ENCODE peak calls at places on chromosomes 6 and 20, in nine cellular contexts. One of them, this sample, is unnamed. For H3K36me3, the result is how much of the 10 kb centered on the place peaks cover.

GRCh38 chr20:39871013-39871412 is 818.0 kb downstream of the MAFB start:
- DNase-seq in ovary: no peak
- DNase-seq in OCI-LY7: no peak
- DNase-seq in tibial artery: no peak
- DNase-seq in CD8-positive, alpha-beta T cell: no peak
- DNase-seq in Peyer's patch: no peak
- DNase-seq in endodermal cell: no peak
- DNase-seq in tibial nerve: no peak
- DNase-seq in right lobe of liver: no peak
- DNase-seq in this sample: no peak

GRCh38 chr6:74598473-74599393 is 607.1 kb downstream of the COL12A1 start:
- DNase-seq in ovary: no peak
- DNase-seq in OCI-LY7: no peak
- DNase-seq in tibial artery: no peak
- DNase-seq in CD8-positive, alpha-beta T cell: no peak
- DNase-seq in Peyer's patch: no peak
- DNase-seq in endodermal cell: no peak
- DNase-seq in tibial nerve: no peak
- DNase-seq in right lobe of liver: no peak
- DNase-seq in this sample: peak

GRCh38 chr6:107729098-107729497 is 95.0 kb downstream of the SCML4 start:
- DNase-seq in ovary: no peak
- DNase-seq in OCI-LY7: no peak
- DNase-seq in tibial artery: no peak
- DNase-seq in CD8-positive, alpha-beta T cell: no peak
- DNase-seq in Peyer's patch: no peak
- DNase-seq in endodermal cell: peak
- DNase-seq in tibial nerve: no peak
- DNase-seq in right lobe of liver: no peak
- DNase-seq in this sample: no peak

GRCh38 chr6:107638493-107638892 is 148.6 kb downstream of the SOBP start:
- DNase-seq in ovary: no peak
- DNase-seq in OCI-LY7: no peak
- DNase-seq in tibial artery: no peak
- DNase-seq in CD8-positive, alpha-beta T cell: no peak
- DNase-seq in Peyer's patch: no peak
- DNase-seq in endodermal cell: no peak
- DNase-seq in tibial nerve: no peak
- DNase-seq in right lobe of liver: no peak
- DNase-seq in this sample: no peak

GRCh38 chr6:44542401-44543116 is 155.1 kb downstream of the CDC5L start:
- DNase-seq in ovary: no peak
- DNase-seq in OCI-LY7: no peak
- DNase-seq in tibial artery: no peak
- DNase-seq in CD8-positive, alpha-beta T cell: no peak
- DNase-seq in Peyer's patch: no peak
- DNase-seq in endodermal cell: peak
- DNase-seq in tibial nerve: no peak
- DNase-seq in right lobe of liver: no peak
- DNase-seq in this sample: no peak

GRCh38 chr6:44898296-44898930 is 429.7 kb upstream of the RUNX2 start:
- DNase-seq in ovary: no peak
- DNase-seq in OCI-LY7: no peak
- DNase-seq in tibial artery: no peak
- DNase-seq in CD8-positive, alpha-beta T cell: no peak
- DNase-seq in Peyer's patch: no peak
- DNase-seq in endodermal cell: no peak
- DNase-seq in tibial nerve: no peak
- DNase-seq in right lobe of liver: no peak
- DNase-seq in this sample: no peak

GRCh38 chr6:153130515-153131036 is 506 bp downstream of the RGS17 start:
- DNase-seq in ovary: no peak
- DNase-seq in OCI-LY7: no peak
- DNase-seq in tibial artery: no peak
- DNase-seq in CD8-positive, alpha-beta T cell: no peak
- DNase-seq in Peyer's patch: no peak
- DNase-seq in endodermal cell: peak
- DNase-seq in tibial nerve: no peak
- DNase-seq in right lobe of liver: no peak
- DNase-seq in this sample: no peak

GRCh38 chr6:30810813-30811329 is 66.5 kb upstream of the IER3 start:
- DNase-seq in ovary: no peak
- DNase-seq in OCI-LY7: no peak
- DNase-seq in tibial artery: no peak
- DNase-seq in CD8-positive, alpha-beta T cell: peak
- DNase-seq in Peyer's patch: no peak
- DNase-seq in endodermal cell: peak
- DNase-seq in tibial nerve: no peak
- DNase-seq in right lobe of liver: no peak
- DNase-seq in this sample: peak

GRCh38 chr20:61120595-61121515 is 131.2 kb upstream of the CDH4 start:
- DNase-seq in ovary: no peak
- DNase-seq in OCI-LY7: peak
- DNase-seq in tibial artery: peak
- DNase-seq in CD8-positive, alpha-beta T cell: peak
- DNase-seq in Peyer's patch: no peak
- DNase-seq in endodermal cell: peak
- DNase-seq in tibial nerve: peak
- DNase-seq in right lobe of liver: no peak
- DNase-seq in this sample: no peak

GRCh38 chr20:47356220-47356525 is 326 bp downstream of the ZMYND8 start:
- DNase-seq in ovary: no peak
- DNase-seq in OCI-LY7: no peak
- DNase-seq in tibial artery: no peak
- DNase-seq in CD8-positive, alpha-beta T cell: no peak
- DNase-seq in Peyer's patch: no peak
- DNase-seq in endodermal cell: no peak
- DNase-seq in tibial nerve: no peak
- DNase-seq in right lobe of liver: no peak
- DNase-seq in this sample: no peak
- H3K4me3 ChIP-seq in ovary: no peak
- H3K4me3 ChIP-seq in OCI-LY7: peak
- H3K4me3 ChIP-seq in tibial artery: no peak
- H3K4me3 ChIP-seq in CD8-positive, alpha-beta T cell: peak
- H3K4me3 ChIP-seq in Peyer's patch: no peak
- H3K4me3 ChIP-seq in endodermal cell: peak
- H3K4me3 ChIP-seq in tibial nerve: peak
- H3K4me3 ChIP-seq in right lobe of liver: no peak
- H3K4me3 ChIP-seq in this sample: peak

GRCh38 chr6:7880718-7881107 is 29.9 kb downstream of the TXNDC5 start:
- DNase-seq in ovary: no peak
- DNase-seq in OCI-LY7: no peak
- DNase-seq in tibial artery: no peak
- DNase-seq in CD8-positive, alpha-beta T cell: no peak
- DNase-seq in Peyer's patch: no peak
- DNase-seq in endodermal cell: no peak
- DNase-seq in tibial nerve: no peak
- DNase-seq in right lobe of liver: no peak
- DNase-seq in this sample: no peak

GRCh38 chr6:7878401-7878964 is 32.1 kb downstream of the TXNDC5 start:
- DNase-seq in ovary: no peak
- DNase-seq in OCI-LY7: no peak
- DNase-seq in tibial artery: no peak
- DNase-seq in CD8-positive, alpha-beta T cell: no peak
- DNase-seq in Peyer's patch: no peak
- DNase-seq in endodermal cell: no peak
- DNase-seq in tibial nerve: no peak
- DNase-seq in right lobe of liver: no peak
- DNase-seq in this sample: no peak

GRCh38 chr6:7879043-7879442 is 31.5 kb downstream of the TXNDC5 start:
- DNase-seq in ovary: no peak
- DNase-seq in OCI-LY7: no peak
- DNase-seq in tibial artery: no peak
- DNase-seq in CD8-positive, alpha-beta T cell: no peak
- DNase-seq in Peyer's patch: no peak
- DNase-seq in endodermal cell: no peak
- DNase-seq in tibial nerve: no peak
- DNase-seq in right lobe of liver: no peak
- DNase-seq in this sample: no peak

GRCh38 chr6:7879980-7880717 is 30.4 kb downstream of the TXNDC5 start:
- DNase-seq in ovary: no peak
- DNase-seq in OCI-LY7: no peak
- DNase-seq in tibial artery: no peak
- DNase-seq in CD8-positive, alpha-beta T cell: no peak
- DNase-seq in Peyer's patch: no peak
- DNase-seq in endodermal cell: no peak
- DNase-seq in tibial nerve: no peak
- DNase-seq in right lobe of liver: no peak
- DNase-seq in this sample: no peak

GRCh38 chr6:7879579-7879978 is 31.0 kb downstream of the TXNDC5 start:
- DNase-seq in ovary: no peak
- DNase-seq in OCI-LY7: no peak
- DNase-seq in tibial artery: no peak
- DNase-seq in CD8-positive, alpha-beta T cell: no peak
- DNase-seq in Peyer's patch: no peak
- DNase-seq in endodermal cell: no peak
- DNase-seq in tibial nerve: no peak
- DNase-seq in right lobe of liver: no peak
- DNase-seq in this sample: no peak
- H3K36me3 ChIP-seq in ovary: under half
- H3K36me3 ChIP-seq in OCI-LY7: half or more
- H3K36me3 ChIP-seq in tibial artery: under half
- H3K36me3 ChIP-seq in CD8-positive, alpha-beta T cell: under half
- H3K36me3 ChIP-seq in Peyer's patch: under half
- H3K36me3 ChIP-seq in endodermal cell: under half
- H3K36me3 ChIP-seq in tibial nerve: under half
- H3K36me3 ChIP-seq in right lobe of liver: under half
- H3K36me3 ChIP-seq in this sample: under half

DNA sequence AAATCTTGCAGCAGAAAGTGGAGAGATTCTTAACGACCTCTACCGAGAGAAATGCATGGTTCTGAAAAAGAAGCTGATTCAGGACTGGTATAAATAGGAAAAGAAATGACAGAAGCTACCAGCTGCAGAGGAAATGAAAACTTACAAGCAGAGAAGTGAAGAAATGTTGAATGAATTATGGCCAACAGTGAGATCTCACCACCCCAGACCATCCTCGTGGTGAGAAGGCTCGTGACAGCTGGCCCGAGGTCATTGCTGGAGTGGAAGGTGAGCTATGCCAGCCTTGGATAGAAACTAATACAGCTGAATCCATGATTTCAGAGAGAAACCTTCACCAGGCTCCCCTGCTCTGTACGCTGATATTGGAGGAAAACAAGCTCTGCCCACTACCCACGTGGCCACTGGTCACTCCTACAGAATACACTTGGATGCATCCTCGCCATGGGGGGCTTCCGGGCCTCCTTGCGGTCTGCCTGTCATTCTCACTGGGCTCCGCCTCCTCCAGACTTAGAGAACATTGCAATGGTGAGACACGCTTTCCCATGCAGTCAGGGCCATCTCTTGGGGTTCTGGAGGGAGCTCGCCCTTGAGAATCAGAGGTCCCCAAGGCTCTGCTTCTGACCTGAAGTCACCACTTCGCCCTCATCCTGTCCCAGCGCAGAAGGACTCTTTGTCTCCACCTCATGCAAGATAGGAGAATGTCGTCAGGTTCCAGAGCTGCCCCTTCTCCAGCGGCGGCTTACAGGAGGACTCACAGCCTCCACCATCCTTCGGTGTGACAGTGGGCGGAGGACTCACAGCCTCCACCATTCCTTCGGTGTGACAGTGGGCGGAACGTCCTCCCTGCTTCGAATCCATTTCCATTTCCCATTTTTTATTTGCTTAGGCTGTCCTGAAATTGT is 10.6 kb upstream of the TUBB2B start:
- DNase-seq in ovary: no peak
- DNase-seq in OCI-LY7: peak
- DNase-seq in tibial artery: peak
- DNase-seq in CD8-positive, alpha-beta T cell: no peak
- DNase-seq in Peyer's patch: no peak
- DNase-seq in endodermal cell: peak
- DNase-seq in tibial nerve: no peak
- DNase-seq in right lobe of liver: no peak
- DNase-seq in this sample: no peak
- TF ChIP-seq CTCF in ovary: no peak
- TF ChIP-seq CTCF in OCI-LY7: no peak
- TF ChIP-seq CTCF in tibial artery: no peak
- TF ChIP-seq CTCF in CD8-positive, alpha-beta T cell: no peak
- TF ChIP-seq CTCF in Peyer's patch: no peak
- TF ChIP-seq CTCF in endodermal cell: peak
- TF ChIP-seq CTCF in tibial nerve: no peak
- TF ChIP-seq CTCF in right lobe of liver: no peak
- TF ChIP-seq CTCF in this sample: no peak

GRCh38 chr20:51938557-51939324 is 136.4 kb upstream of the SALL4 start:
- DNase-seq in ovary: no peak
- DNase-seq in OCI-LY7: no peak
- DNase-seq in tibial artery: no peak
- DNase-seq in CD8-positive, alpha-beta T cell: no peak
- DNase-seq in Peyer's patch: no peak
- DNase-seq in endodermal cell: no peak
- DNase-seq in tibial nerve: no peak
- DNase-seq in right lobe of liver: no peak
- DNase-seq in this sample: no peak

GRCh38 chr20:51934301-51935002 is 132.1 kb upstream of the SALL4 start:
- DNase-seq in ovary: no peak
- DNase-seq in OCI-LY7: no peak
- DNase-seq in tibial artery: no peak
- DNase-seq in CD8-positive, alpha-beta T cell: no peak
- DNase-seq in Peyer's patch: no peak
- DNase-seq in endodermal cell: no peak
- DNase-seq in tibial nerve: no peak
- DNase-seq in right lobe of liver: no peak
- DNase-seq in this sample: no peak

GRCh38 chr20:51937780-51938179 is 135.5 kb upstream of the SALL4 start:
- DNase-seq in ovary: no peak
- DNase-seq in OCI-LY7: no peak
- DNase-seq in tibial artery: no peak
- DNase-seq in CD8-positive, alpha-beta T cell: no peak
- DNase-seq in Peyer's patch: no peak
- DNase-seq in endodermal cell: no peak
- DNase-seq in tibial nerve: no peak
- DNase-seq in right lobe of liver: no peak
- DNase-seq in this sample: no peak

GRCh38 chr20:51931321-51931720 is 129.0 kb upstream of the SALL4 start:
- DNase-seq in ovary: no peak
- DNase-seq in OCI-LY7: no peak
- DNase-seq in tibial artery: no peak
- DNase-seq in CD8-positive, alpha-beta T cell: no peak
- DNase-seq in Peyer's patch: no peak
- DNase-seq in endodermal cell: peak
- DNase-seq in tibial nerve: no peak
- DNase-seq in right lobe of liver: no peak
- DNase-seq in this sample: no peak

DNA sequence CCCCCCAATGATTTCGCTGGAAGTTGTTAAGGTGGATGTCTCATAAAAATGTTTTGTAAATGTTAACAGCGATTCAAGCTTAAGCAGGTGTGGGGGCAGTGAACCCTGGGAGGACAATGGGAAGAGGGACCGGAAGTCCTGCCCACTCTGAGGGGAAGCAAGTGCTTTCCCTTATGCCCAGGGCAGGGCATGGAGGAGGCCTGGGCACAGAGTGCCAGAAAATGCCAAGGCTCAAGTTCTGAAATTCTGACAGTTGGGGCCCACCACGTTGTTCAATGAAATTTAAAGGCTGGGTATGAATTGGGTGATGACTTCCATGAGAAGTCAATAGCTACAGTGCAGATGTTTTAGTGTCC is 132.7 kb upstream of the SALL4 start:
- DNase-seq in ovary: no peak
- DNase-seq in OCI-LY7: no peak
- DNase-seq in tibial artery: no peak
- DNase-seq in CD8-positive, alpha-beta T cell: no peak
- DNase-seq in Peyer's patch: no peak
- DNase-seq in endodermal cell: no peak
- DNase-seq in tibial nerve: no peak
- DNase-seq in right lobe of liver: no peak
- DNase-seq in this sample: no peak
- H3K4me3 ChIP-seq in ovary: no peak
- H3K4me3 ChIP-seq in OCI-LY7: no peak
- H3K4me3 ChIP-seq in tibial artery: no peak
- H3K4me3 ChIP-seq in CD8-positive, alpha-beta T cell: no peak
- H3K4me3 ChIP-seq in Peyer's patch: no peak
- H3K4me3 ChIP-seq in endodermal cell: no peak
- H3K4me3 ChIP-seq in tibial nerve: no peak
- H3K4me3 ChIP-seq in right lobe of liver: no peak
- H3K4me3 ChIP-seq in this sample: no peak

This sample was measured in GM06990.